ENCODE peak calls at places on chromosome 16, in four cellular contexts. J, M, U and S are unnamed samples.

GRCh38 chr16:68972008-68972407 is 128.7 kb downstream of the TANGO6 start:
- DNase-seq in J (no peak), M (no peak), U (no peak), S (peak)

GRCh38 chr16:46688657-46689491 is at the start of gene VPS35:
- DNase-seq in J (peak), M (peak), U (peak), S (peak)

GRCh38 chr16:1981972-1982574 is 804 bp upstream of the NOXO1 start:
- DNase-seq in J (no peak), M (no peak), U (no peak), S (no peak)

GRCh38 chr16:25151996-25152395 is 40.5 kb downstream of the LCMT1 start:
- DNase-seq in J (no peak), M (no peak), U (no peak), S (no peak)

GRCh38 chr16:24036038-24036543 is 200.3 kb downstream of the PRKCB start:
- DNase-seq in J (no peak), M (no peak), U (no peak), S (no peak)

GRCh38 chr16:18852647-18853046 is 51.3 kb upstream of the ARL6IP1 start:
- DNase-seq in J (no peak), M (no peak), U (no peak), S (no peak)

GRCh38 chr16:22898874-22899348 is 84.9 kb downstream of the HS3ST2 start:
- DNase-seq in J (peak), M (peak), U (peak), S (peak)

GRCh38 chr16:86664518-86665318 is 86.4 kb downstream of the FOXL1 start:
- DNase-seq in J (peak), M (no peak), U (no peak), S (no peak)

GRCh38 chr16:66014221-66014620 is 352.3 kb upstream of the CDH5 start:
- DNase-seq in J (no peak), M (no peak), U (no peak), S (no peak)

GRCh38 chr16:11431915-11432465 is 86.7 kb downstream of the RMI2 start:
- DNase-seq in J (no peak), M (no peak), U (no peak), S (no peak)

GRCh38 chr16:6193718-6194117 is 1096.1 kb upstream of the EEF2KMT start:
- DNase-seq in J (peak), M (no peak), U (no peak), S (no peak)

GRCh38 chr16:81775570-81775969 is 3.5 kb upstream of the PLCG2 start:
- DNase-seq in J (no peak), M (no peak), U (no peak), S (no peak)

GRCh38 chr16:75000481-75001081 is 1.8 kb downstream of the ZNRF1 start:
- DNase-seq in J (peak), M (no peak), U (no peak), S (no peak)

GRCh38 chr16:85123891-85124635 is 11.8 kb upstream of the CIBAR2 start:
- DNase-seq in J (peak), M (no peak), U (no peak), S (no peak)

GRCh38 chr16:27378871-27379580 is 22.9 kb upstream of the IL21R start:
- DNase-seq in J (no peak), M (no peak), U (no peak), S (no peak)

GRCh38 chr16:56912746-56913703 is 18.9 kb upstream of the HERPUD1 start:
- DNase-seq in J (no peak), M (no peak), U (no peak), S (no peak)

GRCh38 chr16:11909653-11910551 is 5.9 kb downstream of the GSPT1 start:
- DNase-seq in J (peak), M (no peak), U (no peak), S (no peak)

GRCh38 chr16:70740919-70741778 is 55.3 kb upstream of the MTSS2 start:
- DNase-seq in J (no peak), M (no peak), U (no peak), S (no peak)

GRCh38 chr16:67580202-67580601 is 17.9 kb downstream of the CTCF start:
- DNase-seq in J (no peak), M (no peak), U (no peak), S (no peak)

GRCh38 chr16:27781981-27782880 is 232.3 kb downstream of the KATNIP start:
- DNase-seq in J (no peak), M (no peak), U (no peak), S (no peak)

GRCh38 chr16:57618306-57619132 is 9.9 kb upstream of the ADGRG1 start:
- DNase-seq in J (no peak), M (no peak), U (no peak), S (peak)

GRCh38 chr16:66357523-66357928 is 9.0 kb upstream of the CDH5 start:
- DNase-seq in J (peak), M (peak), U (no peak), S (peak)

GRCh38 chr16:24753437-24753836 is 24.0 kb downstream of the TNRC6A start:
- DNase-seq in J (no peak), M (peak), U (no peak), S (no peak)